ENCODE peak calls at places on chromosome 15, in six cellular contexts. R, Y, U, F, P and H are unnamed samples.
A peak's percentile ranks its signal among the peaks of the same experiment; 100 is the strongest.

GRCh38 chr15:73851679-73852078 is 21.7 kb upstream of the TBC1D21 start:
- DNase-seq in R (peak; percentile 80), Y (no peak), U (peak; percentile 50), F (peak; percentile 31), P (no peak), H (no peak)

GRCh38 chr15:69609176-69609575 is 156.6 kb downstream of the RPLP1 start:
- DNase-seq in R (peak; percentile 72), Y (no peak), U (peak; percentile 56), F (no peak), P (no peak), H (no peak)

GRCh38 chr15:42728562-42728961 is 8.4 kb downstream of the CDAN1 start:
- DNase-seq in R (no peak), Y (no peak), U (no peak), F (no peak), P (no peak), H (peak; percentile 63)

GRCh38 chr15:70269991-70270751 is 172.5 kb upstream of the TLE3 start:
- DNase-seq in R (peak; percentile 72), Y (no peak), U (no peak), F (no peak), P (peak; percentile 77), H (no peak)

GRCh38 chr15:83734487-83734886 is 80.6 kb downstream of the ADAMTSL3 start:
- DNase-seq in R (peak; percentile 27), Y (no peak), U (peak; percentile 85), F (no peak), P (no peak), H (no peak)

GRCh38 chr15:65333863-65334262 is 29.4 kb downstream of the RNU5B-1 start:
- DNase-seq in R (no peak), Y (no peak), U (no peak), F (no peak), P (no peak), H (no peak)

GRCh38 chr15:101615986-101616848 is 36.0 kb downstream of the TM2D3 start:
- DNase-seq in R (peak; percentile 88), Y (no peak), U (peak; percentile 48), F (no peak), P (no peak), H (no peak)

GRCh38 chr15:46933332-46933731 is 784.0 kb upstream of the SEMA6D start:
- DNase-seq in R (no peak), Y (no peak), U (no peak), F (no peak), P (no peak), H (no peak)

GRCh38 chr15:55552926-55553325 is 35.2 kb downstream of the PYGO1 start:
- DNase-seq in R (peak; percentile 70), Y (no peak), U (no peak), F (no peak), P (no peak), H (no peak)

GRCh38 chr15:69311319-69311721 is 12.6 kb downstream of the PAQR5 start:
- DNase-seq in R (no peak), Y (no peak), U (no peak), F (no peak), P (no peak), H (no peak)

GRCh38 chr15:31091531-31091930 is 10.0 kb downstream of the TRPM1 start:
- DNase-seq in R (peak; percentile 17), Y (no peak), U (peak; percentile 29), F (no peak), P (no peak), H (no peak)

GRCh38 chr15:42016971-42017370 is 3.9 kb downstream of the PLA2G4E start:
- DNase-seq in R (no peak), Y (no peak), U (no peak), F (no peak), P (peak; percentile 58), H (no peak)

GRCh38 chr15:36632196-36632595 is 52.8 kb downstream of the CDIN1 start:
- DNase-seq in R (peak; percentile 20), Y (no peak), U (peak; percentile 83), F (no peak), P (no peak), H (no peak)

GRCh38 chr15:77846360-77846759 is 213.6 kb upstream of the LINGO1 start:
- DNase-seq in R (peak; percentile 26), Y (no peak), U (no peak), F (no peak), P (no peak), H (no peak)

GRCh38 chr15:77144028-77144427 is 73.1 kb upstream of the TSPAN3 start:
- DNase-seq in R (peak; percentile 78), Y (no peak), U (peak; percentile 25), F (no peak), P (no peak), H (no peak)

GRCh38 chr15:64127521-64128275 is 23.8 kb upstream of the SNX22 start:
- DNase-seq in R (no peak), Y (no peak), U (no peak), F (no peak), P (no peak), H (no peak)

GRCh38 chr15:77993374-77993911 is 84.1 kb downstream of the TBC1D2B start:
- DNase-seq in R (no peak), Y (peak; percentile 38), U (no peak), F (no peak), P (no peak), H (no peak)

GRCh38 chr15:58056015-58056414 is 9.5 kb downstream of the ALDH1A2 start:
- DNase-seq in R (no peak), Y (no peak), U (no peak), F (no peak), P (no peak), H (no peak)

GRCh38 chr15:89822951-89823701 is 8.5 kb upstream of the ANPEP start:
- DNase-seq in R (peak; percentile 48), Y (no peak), U (peak; percentile 67), F (peak; percentile 58), P (peak; percentile 83), H (no peak)

GRCh38 chr15:89823836-89824606 is 9.4 kb upstream of the ANPEP start:
- DNase-seq in R (no peak), Y (no peak), U (no peak), F (no peak), P (peak; percentile 71), H (no peak)

GRCh38 chr15:89820651-89821611 is 6.3 kb upstream of the ANPEP start:
- DNase-seq in R (peak; percentile 48), Y (no peak), U (peak; percentile 86), F (peak; percentile 83), P (peak; percentile 86), H (no peak)

GRCh38 chr15:89822611-89822950 is 7.9 kb upstream of the ANPEP start:
- DNase-seq in R (no peak), Y (no peak), U (no peak), F (no peak), P (no peak), H (no peak)

DNA sequence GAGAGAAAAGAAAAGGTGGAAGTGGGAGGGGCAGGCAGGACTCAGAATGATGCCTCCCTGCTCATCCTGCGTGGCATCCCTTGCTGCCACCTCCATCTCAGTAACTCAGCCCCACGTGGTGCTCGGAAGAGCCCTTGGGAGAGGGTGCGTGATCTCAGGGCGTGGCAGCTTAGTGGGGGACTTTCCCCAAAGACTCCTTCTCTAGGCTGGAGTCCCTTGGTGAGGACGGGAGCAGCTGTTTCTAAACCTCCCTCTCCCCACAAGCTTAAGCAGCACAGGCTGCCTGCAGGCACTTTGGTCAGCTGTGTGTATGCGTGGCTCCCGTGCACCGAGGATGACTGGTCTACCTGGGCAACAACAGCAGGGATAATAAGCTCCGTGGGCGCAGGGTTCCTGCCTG is 7.4 kb upstream of the ANPEP start:
- DNase-seq in R (no peak), Y (no peak), U (peak; percentile 64), F (no peak), P (peak; percentile 68), H (no peak)
- H3K4me3 ChIP-seq in R (no peak overlapping the region), Y (no peak overlapping the region), U (no peak overlapping the region), F (no peak overlapping the region), P (no peak overlapping the region), H (no peak overlapping the region)

GRCh38 chr15:89137926-89138325 is 49.7 kb downstream of the ABHD2 start:
- DNase-seq in R (no peak), Y (no peak), U (no peak), F (no peak), P (no peak), H (no peak)

GRCh38 chr15:89140595-89140994 is 52.3 kb downstream of the ABHD2 start:
- DNase-seq in R (no peak), Y (no peak), U (no peak), F (peak; percentile 72), P (no peak), H (no peak)

GRCh38 chr15:89139613-89140499 is 51.6 kb downstream of the ABHD2 start:
- DNase-seq in R (peak; percentile 51), Y (no peak), U (no peak), F (no peak), P (no peak), H (peak; percentile 40)

GRCh38 chr15:89136818-89137772 is 48.8 kb downstream of the ABHD2 start:
- DNase-seq in R (no peak), Y (no peak), U (no peak), F (no peak), P (peak; percentile 80), H (no peak)

DNA sequence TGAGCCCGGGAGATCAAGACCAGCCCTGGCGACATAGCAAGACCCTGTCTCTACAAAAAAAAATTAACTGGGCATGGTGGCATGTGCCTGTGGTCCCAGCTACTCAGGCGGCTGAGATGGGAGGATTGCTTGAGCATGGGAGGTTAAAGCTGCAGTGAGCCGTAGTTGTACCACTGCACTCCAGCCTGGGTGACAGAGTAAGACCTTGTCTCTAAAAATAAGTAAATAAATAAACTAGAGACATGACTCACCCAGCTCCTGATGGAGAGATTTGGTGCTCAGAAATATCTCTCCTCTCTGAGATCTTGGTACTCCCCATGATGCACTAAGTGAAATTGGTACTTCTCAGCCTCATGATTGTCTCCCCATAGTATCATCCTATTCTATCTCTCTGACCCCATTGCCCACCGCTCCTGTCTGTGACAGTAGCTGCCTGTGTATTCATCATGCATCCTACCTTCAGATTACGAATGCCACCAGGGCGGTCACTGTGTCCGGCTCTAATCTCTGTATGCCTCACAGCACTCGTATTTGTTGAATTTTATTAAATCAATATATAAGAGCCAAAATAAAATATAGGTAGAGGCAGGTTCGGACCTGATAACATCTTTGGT is 50.9 kb downstream of the ABHD2 start:
- DNase-seq in R (no peak), Y (no peak), U (no peak), F (no peak), P (no peak), H (no peak)
- H3K27ac ChIP-seq in R (no peak overlapping the region), Y (peak overlapping the region; percentile 41), U (no peak overlapping the region), F (no peak overlapping the region), P (peak overlapping the region; percentile 91), H (peak overlapping the region; percentile 93)

DNA sequence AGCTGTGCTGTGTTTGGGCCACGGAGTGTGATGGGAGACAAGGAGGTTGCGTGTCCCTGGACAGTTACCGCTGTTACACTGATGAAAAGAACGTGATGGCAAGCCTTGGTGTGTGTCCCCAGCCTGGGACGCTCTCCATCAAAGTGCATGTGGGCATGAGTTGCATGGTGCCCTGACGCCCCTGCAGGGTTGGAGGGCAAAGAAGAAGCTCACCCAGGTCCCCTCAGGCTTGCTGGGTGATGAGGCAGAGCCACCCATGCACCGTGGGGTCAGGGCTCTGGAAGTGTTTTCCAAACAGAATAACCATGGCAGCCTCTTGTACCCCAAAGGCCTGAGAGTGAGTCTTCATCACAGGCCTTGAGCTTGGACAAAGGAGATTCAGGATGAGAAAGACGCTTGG is 189.2 kb downstream of the ATP10A start:
- DNase-seq in R (no peak), Y (no peak), U (no peak), F (no peak), P (no peak), H (no peak)
- TF ChIP-seq CTCF in R (no peak), Y (no peak), U (no peak), F (no peak), P (no peak), H (no peak)

DNA sequence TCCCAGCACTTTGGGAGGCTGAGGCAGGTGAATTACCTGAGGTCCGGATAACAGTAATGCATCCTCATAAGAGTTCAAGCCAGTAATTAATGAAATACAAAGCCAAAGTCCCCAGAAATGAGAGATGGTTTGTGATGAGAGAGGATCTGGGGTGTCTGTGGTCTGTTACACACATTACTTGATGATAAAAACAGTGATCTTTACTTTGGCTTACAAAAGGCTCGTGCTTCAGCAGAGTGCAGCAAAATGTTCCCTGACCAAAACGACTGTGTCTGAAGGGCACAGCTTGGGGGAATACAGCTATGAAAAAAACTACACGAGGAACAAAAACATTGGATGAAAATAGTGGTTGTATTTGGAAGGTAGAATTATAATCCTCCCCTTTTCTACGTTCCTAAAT is 40.9 kb downstream of the CRTC3 start:
- DNase-seq in R (no peak), Y (no peak), U (no peak), F (no peak), P (no peak), H (no peak)
- H3K4me3 ChIP-seq in R (no peak overlapping the region), Y (no peak overlapping the region), U (no peak overlapping the region), F (no peak overlapping the region), P (no peak overlapping the region), H (no peak overlapping the region)